ENCODE peak calls at places on chromosome 12, in five cellular contexts. O is activated gamma-delta T cell treated with Interleukin-2 at 50 U/mL for 16 hours; M is iPS-NIHi11; N is myocyte; X is CD4-positive, alpha-beta T cell. A is an unnamed sample.

GRCh38 chr12:42097971-42098370 is 46.7 kb downstream of the GXYLT1 start:
- DNase-seq in O (no peak), M (no peak), N (no peak), X (no peak), A (peak)

GRCh38 chr12:59149995-59150642 is 229.8 kb upstream of the LRIG3 start:
- DNase-seq in O (no peak), M (peak), N (peak), X (no peak), A (peak)

GRCh38 chr12:69059465-69060457 is 126.8 kb upstream of the CPM start:
- DNase-seq in O (no peak), M (no peak), N (no peak), X (no peak), A (peak)

GRCh38 chr12:51216652-51217051 is 1.2 kb downstream of the POU6F1 start:
- DNase-seq in O (no peak), M (no peak), N (no peak), X (no peak), A (no peak)

GRCh38 chr12:47739297-47739696 is 14.0 kb upstream of the ENDOU start:
- DNase-seq in O (no peak), M (no peak), N (no peak), X (no peak), A (no peak)

GRCh38 chr12:95608252-95609033 is 57.2 kb upstream of the USP44 start:
- DNase-seq in O (no peak), M (no peak), N (peak), X (no peak), A (no peak)

GRCh38 chr12:54684636-54685630 is 36.8 kb upstream of the DCD start:
- DNase-seq in O (no peak), M (no peak), N (no peak), X (no peak), A (no peak)

GRCh38 chr12:112283541-112283940 is 98.7 kb downstream of the HECTD4 start:
- DNase-seq in O (no peak), M (no peak), N (peak), X (no peak), A (no peak)

GRCh38 chr12:50734409-50735263 is 29.3 kb upstream of the ATF1 start:
- DNase-seq in O (peak), M (peak), N (peak), X (no peak), A (peak)

GRCh38 chr12:116534341-116535121 is 24.6 kb upstream of the MAP1LC3B2 start:
- DNase-seq in O (no peak), M (no peak), N (peak), X (no peak), A (peak)

GRCh38 chr12:71653137-71653536 is 10.5 kb downstream of the ZFC3H1 start:
- DNase-seq in O (no peak), M (no peak), N (no peak), X (no peak), A (no peak)

GRCh38 chr12:19967486-19967885 is 400.9 kb upstream of the PDE3A start:
- DNase-seq in O (no peak), M (no peak), N (peak), X (no peak), A (no peak)

GRCh38 chr12:56317675-56318074 is 1.9 kb upstream of the CNPY2 start:
- DNase-seq in O (no peak), M (no peak), N (no peak), X (no peak), A (no peak)

GRCh38 chr12:109018276-109018675 is 2.6 kb downstream of the SVOP start:
- DNase-seq in O (no peak), M (no peak), N (peak), X (no peak), A (no peak)

GRCh38 chr12:120376890-120377572 is 8.1 kb upstream of the MSI1 start:
- DNase-seq in O (no peak), M (no peak), N (no peak), X (no peak), A (no peak)

GRCh38 chr12:30795660-30796507 is 41.1 kb upstream of the CAPRIN2 start:
- DNase-seq in O (peak), M (peak), N (peak), X (peak), A (no peak)

GRCh38 chr12:52390739-52391617 is 5.5 kb upstream of the KRT84 start:
- DNase-seq in O (no peak), M (peak), N (peak), X (no peak), A (no peak)

GRCh38 chr12:12616512-12617275 is 5.0 kb downstream of the CREBL2 start:
- DNase-seq in O (no peak), M (no peak), N (no peak), X (no peak), A (no peak)

GRCh38 chr12:13436696-13437391 is 240.3 kb downstream of the EMP1 start:
- DNase-seq in O (no peak), M (no peak), N (peak), X (no peak), A (no peak)

GRCh38 chr12:125436686-125437085 is 371.5 kb downstream of the AACS start:
- DNase-seq in O (no peak), M (no peak), N (no peak), X (no peak), A (no peak)

GRCh38 chr12:94962680-94963079 is 40.8 kb downstream of the NDUFA12 start:
- DNase-seq in O (no peak), M (no peak), N (no peak), X (no peak), A (no peak)

GRCh38 chr12:53427905-53428594 is 4.4 kb downstream of the AMHR2 start:
- DNase-seq in O (no peak), M (no peak), N (peak), X (no peak), A (no peak)

GRCh38 chr12:34397591-34398365 is 375.5 kb downstream of the ALG10 start:
- DNase-seq in O (peak), M (peak), N (no peak), X (peak), A (no peak)

GRCh38 chr12:53999596-54000104 is 311 bp upstream of the HOXC9 start:
- DNase-seq in O (no peak), M (no peak), N (peak), X (no peak), A (no peak)

GRCh38 chr12:108647199-108647935 is 13.7 kb upstream of the SELPLG start:
- DNase-seq in O (no peak), M (no peak), N (peak), X (no peak), A (no peak)

GRCh38 chr12:117408161-117408791 is 46.9 kb upstream of the NOS1 start:
- DNase-seq in O (no peak), M (peak), N (no peak), X (no peak), A (no peak)